ENCODE peak calls at places on chromosomes 5 and 9, in six cellular contexts. L is lung; H is aorta; X is CD8-positive, alpha-beta memory T cell; E is endodermal cell; M is colonic mucosa. U is an unnamed sample. For H3K4me1 and H3K9me3, the result is how much of the 10 kb centered on the place peaks cover.

GRCh38 chr5:5658226-5658625 is 235.7 kb downstream of the ICE1 start:
- DNase-seq in L (peak), H (peak), X (no peak), E (no peak), M (peak), U (peak)

GRCh38 chr9:79682076-79682736 is 110.4 kb downstream of the TLE4 start:
- DNase-seq in L (no peak), H (no peak), X (no peak), E (no peak), M (no peak), U (no peak)

GRCh38 chr5:144549580-144549979 is 378.9 kb downstream of the KCTD16 start:
- DNase-seq in L (peak), H (peak), X (no peak), E (no peak), M (peak), U (peak)

GRCh38 chr9:78973906-78974305 is 597.9 kb upstream of the TLE4 start:
- DNase-seq in L (no peak), H (no peak), X (no peak), E (no peak), M (no peak), U (no peak)

GRCh38 chr9:89449261-89449671 is 48.6 kb downstream of the SEMA4D start:
- DNase-seq in L (no peak), H (no peak), X (no peak), E (no peak), M (no peak), U (no peak)

GRCh38 chr9:134196911-134197310 is 32.5 kb upstream of the RNU6ATAC start:
- DNase-seq in L (no peak), H (peak), X (no peak), E (peak), M (no peak), U (no peak)

GRCh38 chr5:139404484-139404840 is 573 bp upstream of the SPATA24 start:
- DNase-seq in L (no peak), H (no peak), X (no peak), E (no peak), M (no peak), U (peak)

GRCh38 chr5:16619136-16619535 is 2.3 kb upstream of the RETREG1 start:
- DNase-seq in L (no peak), H (no peak), X (no peak), E (no peak), M (no peak), U (no peak)

GRCh38 chr9:75190762-75191161 is 102.4 kb downstream of the OSTF1 start:
- DNase-seq in L (no peak), H (no peak), X (no peak), E (no peak), M (no peak), U (no peak)

GRCh38 chr5:16791036-16791705 is 144.9 kb downstream of the MYO10 start:
- DNase-seq in L (no peak), H (no peak), X (no peak), E (no peak), M (peak), U (peak)

GRCh38 chr5:52521236-52521635 is 266.5 kb upstream of the ITGA1 start:
- DNase-seq in L (no peak), H (no peak), X (no peak), E (no peak), M (no peak), U (no peak)

GRCh38 chr9:113807173-113808061 is 68.7 kb upstream of the ZNF618 start:
- DNase-seq in L (peak), H (peak), X (no peak), E (peak), M (peak), U (peak)

GRCh38 chr9:23674016-23674585 is 151.9 kb downstream of the ELAVL2 start:
- DNase-seq in L (no peak), H (no peak), X (no peak), E (no peak), M (no peak), U (no peak)

GRCh38 chr5:32512916-32513315 is 68.4 kb upstream of the ZFR start:
- DNase-seq in L (no peak), H (no peak), X (no peak), E (no peak), M (no peak), U (no peak)

GRCh38 chr5:32964246-32964645 is 253.1 kb downstream of the NPR3 start:
- DNase-seq in L (no peak), H (no peak), X (no peak), E (peak), M (no peak), U (no peak)

GRCh38 chr9:4923580-4924544 is 61.2 kb upstream of the JAK2 start:
- DNase-seq in L (no peak), H (no peak), X (peak), E (no peak), M (no peak), U (peak)

GRCh38 chr5:168472329-168472728 is 13.9 kb upstream of the RARS1 start:
- DNase-seq in L (no peak), H (no peak), X (no peak), E (no peak), M (no peak), U (no peak)

GRCh38 chr9:107707915-107708441 is 218.4 kb upstream of the KLF4 start:
- DNase-seq in L (no peak), H (no peak), X (no peak), E (no peak), M (no peak), U (no peak)

GRCh38 chr9:18357321-18357720 is 116.6 kb upstream of the ADAMTSL1 start:
- DNase-seq in L (no peak), H (no peak), X (no peak), E (no peak), M (no peak), U (no peak)

GRCh38 chr9:98570663-98571440 is 137.9 kb downstream of the GABBR2 start:
- DNase-seq in L (no peak), H (no peak), X (no peak), E (peak), M (no peak), U (no peak)

GRCh38 chr5:169050146-169050571 is 250.8 kb downstream of the SLIT3 start:
- DNase-seq in L (no peak), H (no peak), X (no peak), E (no peak), M (no peak), U (no peak)

GRCh38 chr9:128781186-128782070 is 5.6 kb upstream of the TBC1D13 start:
- DNase-seq in L (no peak), H (no peak), X (no peak), E (no peak), M (no peak), U (no peak)

GRCh38 chr9:81424431-81424830 is 264.9 kb downstream of the TLE1 start:
- DNase-seq in L (no peak), H (no peak), X (no peak), E (no peak), M (no peak), U (no peak)

GRCh38 chr5:151213803-151214613 is 9.9 kb downstream of the CCDC69 start:
- DNase-seq in L (peak), H (peak), X (peak), E (peak), M (peak), U (peak)

GRCh38 chr5:151310932-151311331 is 7.4 kb upstream of the SLC36A3 start:
- DNase-seq in L (no peak), H (no peak), X (no peak), E (no peak), M (no peak), U (no peak)

GRCh38 chr9:811101-811531 is 30.4 kb upstream of the DMRT1 start:
- DNase-seq in L (peak), H (no peak), X (no peak), E (no peak), M (no peak), U (no peak)

GRCh38 chr9:93206576-93207155 is 22.7 kb downstream of the WNK2 start:
- DNase-seq in L (no peak), H (peak), X (no peak), E (no peak), M (no peak), U (no peak)

GRCh38 chr9:93209097-93209496 is 25.2 kb downstream of the WNK2 start:
- DNase-seq in L (no peak), H (no peak), X (no peak), E (no peak), M (peak), U (peak)

GRCh38 chr9:93205896-93206575 is 22.1 kb downstream of the WNK2 start:
- DNase-seq in L (no peak), H (no peak), X (no peak), E (no peak), M (no peak), U (no peak)

GRCh38 chr9:93207860-93208734 is 24.2 kb downstream of the WNK2 start:
- DNase-seq in L (no peak), H (peak), X (no peak), E (no peak), M (no peak), U (no peak)

DNA sequence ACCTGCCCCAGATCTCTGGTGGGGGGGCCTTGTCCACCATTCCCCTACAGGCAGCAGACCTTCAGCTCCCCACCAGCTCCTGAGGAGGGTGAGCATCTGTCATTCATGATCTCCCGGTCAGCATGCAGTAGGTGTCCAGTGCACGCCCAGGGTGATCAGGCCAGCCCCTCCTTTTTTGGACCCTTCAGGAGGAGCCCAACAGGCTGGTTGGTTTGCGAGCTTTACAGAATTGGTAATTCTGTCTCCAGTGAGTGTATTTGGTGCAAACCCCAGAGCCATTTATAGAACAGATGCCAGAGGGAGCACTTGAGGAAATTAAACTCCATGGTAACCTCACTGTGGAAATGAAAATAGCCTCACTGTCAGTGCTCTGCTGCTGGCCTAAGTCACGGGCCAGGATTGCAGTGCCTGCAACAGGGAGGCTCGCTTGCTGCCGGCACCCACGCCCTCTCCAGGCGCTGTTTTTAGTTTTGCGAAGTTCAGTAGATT is 23.4 kb downstream of the WNK2 start:
- DNase-seq in L (no peak), H (peak), X (no peak), E (no peak), M (no peak), U (peak)
- H3K4me1 ChIP-seq in L (under half), H (under half), X (under half), E (under half), M (under half), U (under half)

DNA sequence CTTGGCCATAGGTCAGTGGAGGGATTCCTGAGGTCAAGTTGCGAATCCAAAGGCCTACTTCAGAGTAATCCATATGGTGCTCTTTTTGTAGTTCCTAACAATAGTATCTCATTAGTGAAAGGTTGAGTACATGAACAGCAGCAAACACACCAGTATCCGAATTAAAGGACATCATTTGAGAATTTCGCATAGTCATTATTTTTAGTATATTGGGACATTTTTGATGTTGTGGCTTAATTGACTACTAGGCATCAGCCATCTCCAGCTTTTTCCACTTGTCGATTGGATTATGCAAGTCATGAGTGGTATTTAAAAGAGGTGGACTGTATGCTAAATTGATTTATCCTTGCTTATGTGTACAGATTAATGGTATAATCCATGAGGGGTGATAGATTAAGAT is 23.7 kb downstream of the MAP3K1 start:
- DNase-seq in L (no peak), H (no peak), X (no peak), E (no peak), M (no peak), U (no peak)
- H3K27ac ChIP-seq in L (no peak), H (no peak), X (no peak), E (no peak), M (peak), U (peak)

DNA sequence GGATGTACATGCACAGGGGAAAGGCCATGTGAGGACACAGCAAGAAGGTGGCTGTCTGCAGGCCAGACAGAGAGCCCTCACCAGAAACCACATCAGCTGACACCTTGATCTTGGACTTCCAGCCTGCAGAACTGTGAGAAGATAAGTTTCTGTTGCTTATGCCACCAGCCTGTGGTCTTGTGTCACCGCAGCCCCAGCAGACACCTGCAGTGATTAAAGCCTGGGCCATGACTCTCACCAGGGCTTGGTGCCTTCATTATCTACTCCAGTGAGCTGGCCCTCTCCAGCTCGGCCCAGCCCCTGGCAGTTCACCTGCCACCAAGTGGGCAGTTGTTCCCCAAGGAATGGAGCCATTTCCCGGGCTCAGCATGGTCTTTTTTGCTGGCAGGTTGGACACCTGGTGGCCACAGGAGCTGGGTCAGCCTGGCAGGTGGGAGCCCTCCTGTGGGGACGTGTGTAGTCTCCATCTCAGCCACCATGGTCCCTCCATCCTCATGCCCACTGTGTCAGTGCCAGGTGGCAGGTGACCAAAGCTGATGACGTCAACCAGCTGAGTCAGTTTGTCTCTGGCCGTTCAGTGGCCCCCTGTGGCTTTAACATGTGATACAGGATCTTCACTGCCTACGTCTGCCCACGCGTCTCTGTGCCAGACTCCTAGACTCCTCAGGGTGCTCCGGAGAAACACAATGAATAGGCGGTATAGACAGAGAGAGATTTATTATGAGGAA is 99.9 kb upstream of the PPP1R26 start:
- DNase-seq in L (no peak), H (no peak), X (no peak), E (no peak), M (no peak), U (no peak)
- H3K9me3 ChIP-seq in L (under half), H (under half), X (under half), E (under half), M (under half), U (under half)

GRCh38 chr5:68441309-68441708 is 225.8 kb downstream of the PIK3R1 start:
- DNase-seq in L (no peak), H (no peak), X (peak), E (no peak), M (no peak), U (no peak)

GRCh38 chr5:68440255-68440654 is 224.7 kb downstream of the PIK3R1 start:
- DNase-seq in L (no peak), H (no peak), X (no peak), E (no peak), M (no peak), U (no peak)

GRCh38 chr5:68443091-68443490 is 227.5 kb downstream of the PIK3R1 start:
- DNase-seq in L (no peak), H (no peak), X (no peak), E (no peak), M (no peak), U (no peak)

GRCh38 chr5:68444048-68444447 is 228.5 kb downstream of the PIK3R1 start:
- DNase-seq in L (no peak), H (no peak), X (no peak), E (no peak), M (no peak), U (no peak)

DNA sequence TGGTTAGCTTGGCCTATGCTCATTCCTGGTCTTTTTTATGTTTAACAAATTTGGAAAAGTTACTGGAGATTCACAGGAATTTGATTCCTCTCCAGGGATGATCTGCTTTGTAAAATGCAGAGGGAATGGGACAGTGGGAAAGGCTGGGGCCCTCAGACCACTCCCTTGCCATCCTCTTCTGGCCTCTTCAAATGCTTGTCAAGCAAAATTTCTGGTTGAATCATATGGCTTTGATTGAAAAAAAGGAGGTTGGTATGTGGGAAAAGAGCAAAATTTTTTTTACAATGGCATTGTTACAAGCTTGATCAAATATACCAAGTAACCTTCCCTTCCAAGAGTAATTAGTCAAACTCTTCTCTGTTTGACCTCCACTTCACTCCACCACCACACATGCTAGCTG is 225.1 kb downstream of the PIK3R1 start:
- DNase-seq in L (no peak), H (no peak), X (no peak), E (no peak), M (no peak), U (no peak)
- H3K4me1 ChIP-seq in L (under half), H (under half), X (under half), E (under half), M (under half), U (under half)

GRCh38 chr9:2210201-2210600 is 195.1 kb downstream of the SMARCA2 start:
- DNase-seq in L (no peak), H (no peak), X (no peak), E (no peak), M (no peak), U (no peak)

GRCh38 chr9:2213830-2214468 is 198.8 kb downstream of the SMARCA2 start:
- DNase-seq in L (no peak), H (no peak), X (no peak), E (no peak), M (no peak), U (no peak)

GRCh38 chr9:2208465-2208864 is 193.3 kb downstream of the SMARCA2 start:
- DNase-seq in L (no peak), H (no peak), X (no peak), E (no peak), M (no peak), U (no peak)

GRCh38 chr9:2209400-2209799 is 194.3 kb downstream of the SMARCA2 start:
- DNase-seq in L (no peak), H (no peak), X (no peak), E (no peak), M (no peak), U (no peak)

DNA sequence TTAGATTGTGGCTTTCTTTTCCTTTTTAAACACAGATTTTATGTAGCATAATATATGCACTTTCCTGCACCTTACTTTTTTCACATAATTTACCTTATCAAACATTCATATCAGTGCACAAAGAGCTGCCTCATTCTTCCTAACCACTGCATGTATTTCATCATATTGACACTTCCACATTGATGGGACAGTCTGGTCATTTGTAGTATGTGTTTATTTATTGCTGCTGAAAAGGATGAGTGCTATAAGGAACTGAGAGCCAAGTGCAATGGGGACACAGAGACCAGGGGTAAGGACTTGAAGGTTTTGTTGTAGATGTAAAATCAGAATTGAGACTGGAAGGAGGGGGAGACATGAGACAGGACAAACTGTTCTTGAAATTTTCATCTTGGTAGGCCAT is 193.8 kb downstream of the SMARCA2 start:
- DNase-seq in L (no peak), H (no peak), X (no peak), E (no peak), M (no peak), U (no peak)
- H3K27ac ChIP-seq in L (peak), H (no peak), X (no peak), E (no peak), M (no peak), U (no peak)